ENCODE peak calls at places on chromosomes 5 and 9, in eight cellular contexts. One of them, this sample, is unnamed.

GRCh38 chr9:112487008-112487798 is 576 bp downstream of the KIAA1958 start:
- DNase-seq in activated CD8-positive, alpha-beta memory T cell treated with anti-CD3 and anti-CD28 coated beads for 48 hours: peak
- DNase-seq in nucleus accumbens: no peak
- DNase-seq in HEK293T: peak
- DNase-seq in CD4-positive, alpha-beta T cell: peak
- DNase-seq in stimulated activated CD8-positive, alpha-beta memory T cell treated with anti-CD3 and anti-CD28 coated beads, Interleukin-15, amount 100 ng/mL, for 24 hours: peak
- DNase-seq in H7: peak
- DNase-seq in right atrium auricular region: no peak
- DNase-seq in this sample: no peak

GRCh38 chr5:31021181-31021624 is 172.3 kb upstream of the CDH6 start:
- DNase-seq in activated CD8-positive, alpha-beta memory T cell treated with anti-CD3 and anti-CD28 coated beads for 48 hours: no peak
- DNase-seq in nucleus accumbens: no peak
- DNase-seq in HEK293T: no peak
- DNase-seq in CD4-positive, alpha-beta T cell: no peak
- DNase-seq in stimulated activated CD8-positive, alpha-beta memory T cell treated with anti-CD3 and anti-CD28 coated beads, Interleukin-15, amount 100 ng/mL, for 24 hours: no peak
- DNase-seq in H7: no peak
- DNase-seq in right atrium auricular region: no peak
- DNase-seq in this sample: no peak

GRCh38 chr9:99748251-99748650 is 73.4 kb upstream of the NR4A3 start:
- DNase-seq in activated CD8-positive, alpha-beta memory T cell treated with anti-CD3 and anti-CD28 coated beads for 48 hours: no peak
- DNase-seq in nucleus accumbens: no peak
- DNase-seq in HEK293T: no peak
- DNase-seq in CD4-positive, alpha-beta T cell: no peak
- DNase-seq in stimulated activated CD8-positive, alpha-beta memory T cell treated with anti-CD3 and anti-CD28 coated beads, Interleukin-15, amount 100 ng/mL, for 24 hours: no peak
- DNase-seq in H7: no peak
- DNase-seq in right atrium auricular region: no peak
- DNase-seq in this sample: no peak

GRCh38 chr9:24434183-24434582 is 111.5 kb downstream of the IZUMO3 start:
- DNase-seq in activated CD8-positive, alpha-beta memory T cell treated with anti-CD3 and anti-CD28 coated beads for 48 hours: no peak
- DNase-seq in nucleus accumbens: no peak
- DNase-seq in HEK293T: no peak
- DNase-seq in CD4-positive, alpha-beta T cell: no peak
- DNase-seq in stimulated activated CD8-positive, alpha-beta memory T cell treated with anti-CD3 and anti-CD28 coated beads, Interleukin-15, amount 100 ng/mL, for 24 hours: no peak
- DNase-seq in H7: no peak
- DNase-seq in right atrium auricular region: no peak
- DNase-seq in this sample: no peak

GRCh38 chr5:6572086-6572824 is 60.6 kb downstream of the NSUN2 start:
- DNase-seq in activated CD8-positive, alpha-beta memory T cell treated with anti-CD3 and anti-CD28 coated beads for 48 hours: no peak
- DNase-seq in nucleus accumbens: no peak
- DNase-seq in HEK293T: no peak
- DNase-seq in CD4-positive, alpha-beta T cell: no peak
- DNase-seq in stimulated activated CD8-positive, alpha-beta memory T cell treated with anti-CD3 and anti-CD28 coated beads, Interleukin-15, amount 100 ng/mL, for 24 hours: no peak
- DNase-seq in H7: no peak
- DNase-seq in right atrium auricular region: peak
- DNase-seq in this sample: no peak

GRCh38 chr5:66963559-66963971 is 233.0 kb downstream of the CD180 start:
- DNase-seq in activated CD8-positive, alpha-beta memory T cell treated with anti-CD3 and anti-CD28 coated beads for 48 hours: no peak
- DNase-seq in nucleus accumbens: no peak
- DNase-seq in HEK293T: no peak
- DNase-seq in CD4-positive, alpha-beta T cell: no peak
- DNase-seq in stimulated activated CD8-positive, alpha-beta memory T cell treated with anti-CD3 and anti-CD28 coated beads, Interleukin-15, amount 100 ng/mL, for 24 hours: no peak
- DNase-seq in H7: peak
- DNase-seq in right atrium auricular region: no peak
- DNase-seq in this sample: no peak

GRCh38 chr9:38047301-38048251 is 21.5 kb downstream of the SHB start:
- DNase-seq in activated CD8-positive, alpha-beta memory T cell treated with anti-CD3 and anti-CD28 coated beads for 48 hours: no peak
- DNase-seq in nucleus accumbens: no peak
- DNase-seq in HEK293T: peak
- DNase-seq in CD4-positive, alpha-beta T cell: no peak
- DNase-seq in stimulated activated CD8-positive, alpha-beta memory T cell treated with anti-CD3 and anti-CD28 coated beads, Interleukin-15, amount 100 ng/mL, for 24 hours: no peak
- DNase-seq in H7: peak
- DNase-seq in right atrium auricular region: peak
- DNase-seq in this sample: peak

GRCh38 chr5:173123416-173123815 is 20.9 kb upstream of the BNIP1 start:
- DNase-seq in activated CD8-positive, alpha-beta memory T cell treated with anti-CD3 and anti-CD28 coated beads for 48 hours: no peak
- DNase-seq in nucleus accumbens: no peak
- DNase-seq in HEK293T: no peak
- DNase-seq in CD4-positive, alpha-beta T cell: no peak
- DNase-seq in stimulated activated CD8-positive, alpha-beta memory T cell treated with anti-CD3 and anti-CD28 coated beads, Interleukin-15, amount 100 ng/mL, for 24 hours: no peak
- DNase-seq in H7: no peak
- DNase-seq in right atrium auricular region: no peak
- DNase-seq in this sample: no peak

GRCh38 chr5:25393321-25393720 is 748.5 kb upstream of the CDH10 start:
- DNase-seq in activated CD8-positive, alpha-beta memory T cell treated with anti-CD3 and anti-CD28 coated beads for 48 hours: no peak
- DNase-seq in nucleus accumbens: no peak
- DNase-seq in HEK293T: no peak
- DNase-seq in CD4-positive, alpha-beta T cell: no peak
- DNase-seq in stimulated activated CD8-positive, alpha-beta memory T cell treated with anti-CD3 and anti-CD28 coated beads, Interleukin-15, amount 100 ng/mL, for 24 hours: no peak
- DNase-seq in H7: no peak
- DNase-seq in right atrium auricular region: no peak
- DNase-seq in this sample: no peak

GRCh38 chr9:122816163-122816867 is 12.1 kb downstream of the PDCL start:
- DNase-seq in activated CD8-positive, alpha-beta memory T cell treated with anti-CD3 and anti-CD28 coated beads for 48 hours: no peak
- DNase-seq in nucleus accumbens: no peak
- DNase-seq in HEK293T: no peak
- DNase-seq in CD4-positive, alpha-beta T cell: peak
- DNase-seq in stimulated activated CD8-positive, alpha-beta memory T cell treated with anti-CD3 and anti-CD28 coated beads, Interleukin-15, amount 100 ng/mL, for 24 hours: no peak
- DNase-seq in H7: no peak
- DNase-seq in right atrium auricular region: peak
- DNase-seq in this sample: peak

GRCh38 chr9:118595719-118596305 is 773.4 kb downstream of the BRINP1 start:
- DNase-seq in activated CD8-positive, alpha-beta memory T cell treated with anti-CD3 and anti-CD28 coated beads for 48 hours: no peak
- DNase-seq in nucleus accumbens: peak
- DNase-seq in HEK293T: peak
- DNase-seq in CD4-positive, alpha-beta T cell: no peak
- DNase-seq in stimulated activated CD8-positive, alpha-beta memory T cell treated with anti-CD3 and anti-CD28 coated beads, Interleukin-15, amount 100 ng/mL, for 24 hours: no peak
- DNase-seq in H7: peak
- DNase-seq in right atrium auricular region: no peak
- DNase-seq in this sample: peak

GRCh38 chr9:22053178-22053577 is 44.1 kb upstream of the CDKN2B start:
- DNase-seq in activated CD8-positive, alpha-beta memory T cell treated with anti-CD3 and anti-CD28 coated beads for 48 hours: no peak
- DNase-seq in nucleus accumbens: no peak
- DNase-seq in HEK293T: no peak
- DNase-seq in CD4-positive, alpha-beta T cell: no peak
- DNase-seq in stimulated activated CD8-positive, alpha-beta memory T cell treated with anti-CD3 and anti-CD28 coated beads, Interleukin-15, amount 100 ng/mL, for 24 hours: no peak
- DNase-seq in H7: no peak
- DNase-seq in right atrium auricular region: no peak
- DNase-seq in this sample: no peak

GRCh38 chr9:2241461-2241874 is 226.3 kb downstream of the SMARCA2 start:
- DNase-seq in activated CD8-positive, alpha-beta memory T cell treated with anti-CD3 and anti-CD28 coated beads for 48 hours: no peak
- DNase-seq in nucleus accumbens: no peak
- DNase-seq in HEK293T: peak
- DNase-seq in CD4-positive, alpha-beta T cell: no peak
- DNase-seq in stimulated activated CD8-positive, alpha-beta memory T cell treated with anti-CD3 and anti-CD28 coated beads, Interleukin-15, amount 100 ng/mL, for 24 hours: no peak
- DNase-seq in H7: peak
- DNase-seq in right atrium auricular region: no peak
- DNase-seq in this sample: peak

GRCh38 chr9:91411096-91411771 is 12.4 kb downstream of the NFIL3 start:
- DNase-seq in activated CD8-positive, alpha-beta memory T cell treated with anti-CD3 and anti-CD28 coated beads for 48 hours: no peak
- DNase-seq in nucleus accumbens: no peak
- DNase-seq in HEK293T: no peak
- DNase-seq in CD4-positive, alpha-beta T cell: no peak
- DNase-seq in stimulated activated CD8-positive, alpha-beta memory T cell treated with anti-CD3 and anti-CD28 coated beads, Interleukin-15, amount 100 ng/mL, for 24 hours: no peak
- DNase-seq in H7: no peak
- DNase-seq in right atrium auricular region: no peak
- DNase-seq in this sample: no peak

GRCh38 chr5:30343707-30344106 is 849.8 kb upstream of the CDH6 start:
- DNase-seq in activated CD8-positive, alpha-beta memory T cell treated with anti-CD3 and anti-CD28 coated beads for 48 hours: no peak
- DNase-seq in nucleus accumbens: no peak
- DNase-seq in HEK293T: no peak
- DNase-seq in CD4-positive, alpha-beta T cell: no peak
- DNase-seq in stimulated activated CD8-positive, alpha-beta memory T cell treated with anti-CD3 and anti-CD28 coated beads, Interleukin-15, amount 100 ng/mL, for 24 hours: no peak
- DNase-seq in H7: no peak
- DNase-seq in right atrium auricular region: no peak
- DNase-seq in this sample: peak

GRCh38 chr9:16450578-16450977 is 419.9 kb downstream of the BNC2 start:
- DNase-seq in activated CD8-positive, alpha-beta memory T cell treated with anti-CD3 and anti-CD28 coated beads for 48 hours: no peak
- DNase-seq in nucleus accumbens: no peak
- DNase-seq in HEK293T: no peak
- DNase-seq in CD4-positive, alpha-beta T cell: no peak
- DNase-seq in stimulated activated CD8-positive, alpha-beta memory T cell treated with anti-CD3 and anti-CD28 coated beads, Interleukin-15, amount 100 ng/mL, for 24 hours: no peak
- DNase-seq in H7: no peak
- DNase-seq in right atrium auricular region: no peak
- DNase-seq in this sample: no peak

GRCh38 chr5:71699233-71699632 is 19.8 kb upstream of the CARTPT start:
- DNase-seq in activated CD8-positive, alpha-beta memory T cell treated with anti-CD3 and anti-CD28 coated beads for 48 hours: no peak
- DNase-seq in nucleus accumbens: no peak
- DNase-seq in HEK293T: no peak
- DNase-seq in CD4-positive, alpha-beta T cell: no peak
- DNase-seq in stimulated activated CD8-positive, alpha-beta memory T cell treated with anti-CD3 and anti-CD28 coated beads, Interleukin-15, amount 100 ng/mL, for 24 hours: no peak
- DNase-seq in H7: no peak
- DNase-seq in right atrium auricular region: no peak
- DNase-seq in this sample: no peak

GRCh38 chr5:171306785-171307591 is 2.1 kb upstream of the TLX3 start:
- DNase-seq in activated CD8-positive, alpha-beta memory T cell treated with anti-CD3 and anti-CD28 coated beads for 48 hours: no peak
- DNase-seq in nucleus accumbens: no peak
- DNase-seq in HEK293T: no peak
- DNase-seq in CD4-positive, alpha-beta T cell: no peak
- DNase-seq in stimulated activated CD8-positive, alpha-beta memory T cell treated with anti-CD3 and anti-CD28 coated beads, Interleukin-15, amount 100 ng/mL, for 24 hours: no peak
- DNase-seq in H7: peak
- DNase-seq in right atrium auricular region: no peak
- DNase-seq in this sample: no peak

This sample was measured in DMS153.